ENCODE peak calls at places on chromosomes 1 and 21, in four cellular contexts. One of them, this sample, is unnamed.

GRCh38 chr1:48616710-48617109 is 144.7 kb upstream of the SPATA6 start:
- ATAC-seq in A549: no peak
- ATAC-seq in K562: no peak
- ATAC-seq in GM12878: no peak
- ATAC-seq in this sample: no peak

GRCh38 chr21:46061950-46062349 is 36.0 kb upstream of the COL6A2 start:
- ATAC-seq in K562: no peak
- ATAC-seq in A549: no peak
- ATAC-seq in GM12878: no peak
- ATAC-seq in this sample: no peak

GRCh38 chr1:240122639-240123604 is 31.2 kb downstream of the FMN2 start:
- ATAC-seq in GM12878: no peak
- ATAC-seq in A549: no peak
- ATAC-seq in K562: no peak
- ATAC-seq in this sample: no peak

GRCh38 chr1:232655041-232655745 is 25.3 kb upstream of the SIPA1L2 start:
- ATAC-seq in GM12878: peak
- ATAC-seq in A549: no peak
- ATAC-seq in K562: no peak
- ATAC-seq in this sample: no peak

GRCh38 chr1:214028999-214029406 is 41.2 kb downstream of the PROX1 start:
- ATAC-seq in GM12878: no peak
- ATAC-seq in A549: no peak
- ATAC-seq in K562: no peak
- ATAC-seq in this sample: no peak

GRCh38 chr1:170510163-170510562 is 21.8 kb upstream of the GORAB start:
- ATAC-seq in A549: no peak
- ATAC-seq in GM12878: no peak
- ATAC-seq in K562: no peak
- ATAC-seq in this sample: no peak

GRCh38 chr21:41045534-41046268 is 122.3 kb upstream of the BACE2 start:
- ATAC-seq in GM12878: no peak
- ATAC-seq in A549: no peak
- ATAC-seq in K562: peak
- ATAC-seq in this sample: no peak

GRCh38 chr21:35303085-35303484 is 254.0 kb upstream of the RUNX1 start:
- ATAC-seq in K562: no peak
- ATAC-seq in A549: peak
- ATAC-seq in GM12878: no peak
- ATAC-seq in this sample: no peak

GRCh38 chr1:116488052-116488451 is 82.8 kb downstream of the CD58 start:
- ATAC-seq in K562: no peak
- ATAC-seq in A549: no peak
- ATAC-seq in GM12878: no peak
- ATAC-seq in this sample: no peak

GRCh38 chr1:164914208-164914607 is 355.2 kb downstream of the PBX1 start:
- ATAC-seq in A549: no peak
- ATAC-seq in K562: no peak
- ATAC-seq in GM12878: no peak
- ATAC-seq in this sample: peak

GRCh38 chr21:18350216-18350615 is 53.4 kb downstream of the TMPRSS15 start:
- ATAC-seq in K562: no peak
- ATAC-seq in GM12878: no peak
- ATAC-seq in A549: no peak
- ATAC-seq in this sample: no peak

GRCh38 chr21:45892156-45892919 is 89.2 kb upstream of the COL6A1 start:
- ATAC-seq in A549: no peak
- ATAC-seq in K562: peak
- ATAC-seq in GM12878: no peak
- ATAC-seq in this sample: no peak

GRCh38 chr1:150456161-150456647 is 31.0 kb upstream of the TARS2 start:
- ATAC-seq in K562: no peak
- ATAC-seq in GM12878: no peak
- ATAC-seq in A549: no peak
- ATAC-seq in this sample: no peak

GRCh38 chr21:35035581-35035980 is 13.5 kb downstream of the RUNX1 start:
- ATAC-seq in GM12878: no peak
- ATAC-seq in A549: no peak
- ATAC-seq in K562: no peak
- ATAC-seq in this sample: no peak

GRCh38 chr1:248852548-248852947 is 6.3 kb downstream of the ZNF692 start:
- ATAC-seq in K562: no peak
- ATAC-seq in GM12878: peak
- ATAC-seq in A549: no peak
- ATAC-seq in this sample: no peak

GRCh38 chr1:74523873-74524480 is 11.6 kb upstream of the LRRC53 start:
- ATAC-seq in K562: no peak
- ATAC-seq in A549: no peak
- ATAC-seq in GM12878: no peak
- ATAC-seq in this sample: no peak

GRCh38 chr1:171290611-171291010 is 23.4 kb upstream of the FMO4 start:
- ATAC-seq in K562: no peak
- ATAC-seq in A549: no peak
- ATAC-seq in GM12878: no peak
- ATAC-seq in this sample: no peak

GRCh38 chr1:26578167-26578566 is 48.6 kb downstream of the RPS6KA1 start:
- ATAC-seq in GM12878: no peak
- ATAC-seq in A549: no peak
- ATAC-seq in K562: no peak
- ATAC-seq in this sample: no peak

GRCh38 chr1:205355054-205355453 is 1.7 kb downstream of the KLHDC8A start:
- ATAC-seq in K562: no peak
- ATAC-seq in GM12878: no peak
- ATAC-seq in A549: no peak
- ATAC-seq in this sample: no peak

GRCh38 chr1:100616121-100616621 is 78.2 kb downstream of the GPR88 start:
- ATAC-seq in A549: peak
- ATAC-seq in K562: no peak
- ATAC-seq in GM12878: no peak
- ATAC-seq in this sample: no peak

GRCh38 chr1:149844650-149845255 is 54.6 kb upstream of the BOLA1 start:
- ATAC-seq in GM12878: no peak
- ATAC-seq in K562: no peak
- ATAC-seq in A549: no peak
- ATAC-seq in this sample: no peak

GRCh38 chr1:31523769-31524168 is 52.5 kb upstream of the TINAGL1 start:
- ATAC-seq in K562: no peak
- ATAC-seq in GM12878: peak
- ATAC-seq in A549: no peak
- ATAC-seq in this sample: peak

GRCh38 chr1:178630418-178630817 is 94.6 kb upstream of the RALGPS2 start:
- ATAC-seq in K562: no peak
- ATAC-seq in GM12878: no peak
- ATAC-seq in A549: no peak
- ATAC-seq in this sample: no peak

GRCh38 chr1:226984521-226985238 is 44.6 kb downstream of the COQ8A start:
- ATAC-seq in A549: no peak
- ATAC-seq in K562: peak
- ATAC-seq in GM12878: no peak
- ATAC-seq in this sample: no peak

GRCh38 chr1:58611986-58612385 is 34.9 kb upstream of the TACSTD2 start:
- ATAC-seq in A549: no peak
- ATAC-seq in K562: no peak
- ATAC-seq in GM12878: no peak
- ATAC-seq in this sample: no peak

GRCh38 chr1:186482661-186483255 is 21.8 kb upstream of the PDC start:
- ATAC-seq in K562: peak
- ATAC-seq in A549: peak
- ATAC-seq in GM12878: peak
- ATAC-seq in this sample: peak

GRCh38 chr1:41733021-41733420 is 185.7 kb downstream of the HIVEP3 start:
- ATAC-seq in GM12878: no peak
- ATAC-seq in K562: no peak
- ATAC-seq in A549: no peak
- ATAC-seq in this sample: no peak

GRCh38 chr1:200217703-200218102 is 190.2 kb downstream of the NR5A2 start:
- ATAC-seq in A549: no peak
- ATAC-seq in GM12878: peak
- ATAC-seq in K562: peak
- ATAC-seq in this sample: no peak

GRCh38 chr1:1883092-1883858 is 7.6 kb downstream of the GNB1 start:
- ATAC-seq in A549: peak
- ATAC-seq in GM12878: peak
- ATAC-seq in K562: peak
- ATAC-seq in this sample: no peak
- TF ChIP-seq EP300 in A549: no peak
- TF ChIP-seq EP300 in GM12878: no peak
- TF ChIP-seq EP300 in K562: peak
- TF ChIP-seq EP300 in this sample: no peak

DNA sequence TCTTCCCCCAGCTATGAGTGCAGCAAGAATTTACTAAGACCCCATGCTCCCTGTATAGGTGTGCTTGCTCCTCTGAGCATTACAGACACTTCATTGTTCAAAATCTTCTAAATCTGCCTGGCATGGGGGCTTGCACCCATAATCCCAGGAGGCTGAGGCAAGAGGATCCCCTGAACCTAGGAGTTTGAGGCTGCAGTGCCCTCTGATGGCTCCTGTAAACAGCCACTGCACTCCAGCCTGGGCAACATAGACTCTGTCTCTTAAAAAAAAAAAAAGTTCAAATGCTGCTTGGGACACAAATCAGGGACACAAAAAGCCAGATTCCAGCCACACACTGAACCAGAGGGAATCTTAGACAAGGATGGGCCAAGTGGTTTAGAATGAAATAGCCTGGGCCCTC is 3.4 kb upstream of the ACOT7 start:
- ATAC-seq in K562: no peak
- ATAC-seq in A549: no peak
- ATAC-seq in GM12878: no peak
- ATAC-seq in this sample: no peak
- TF ChIP-seq CTCF in K562: peak
- TF ChIP-seq CTCF in A549: peak
- TF ChIP-seq CTCF in GM12878: peak
- TF ChIP-seq CTCF in this sample: no peak

DNA sequence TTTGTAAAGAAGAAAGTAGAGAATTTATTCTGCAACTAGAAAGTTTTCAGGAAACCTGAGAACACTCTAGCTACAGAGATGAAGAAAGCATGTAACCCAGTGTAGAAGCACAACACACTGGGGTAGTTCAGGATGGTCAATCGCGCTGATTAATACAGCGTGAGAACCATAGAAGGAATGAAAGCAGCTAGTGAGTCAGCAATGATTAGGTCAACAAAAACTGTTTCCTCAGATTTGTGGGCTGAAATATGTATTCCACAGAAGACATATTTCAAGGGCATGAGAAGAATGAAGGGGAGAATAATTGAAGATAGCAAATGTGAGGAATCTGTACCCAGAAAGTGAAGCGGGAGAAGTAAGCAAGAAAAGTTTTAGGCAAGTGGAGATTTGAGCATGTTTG is 97.8 kb upstream of the ADGRL2 start:
- ATAC-seq in K562: no peak
- ATAC-seq in GM12878: peak
- ATAC-seq in A549: peak
- ATAC-seq in this sample: no peak
- TF ChIP-seq EP300 in K562: no peak
- TF ChIP-seq EP300 in GM12878: no peak
- TF ChIP-seq EP300 in A549: no peak
- TF ChIP-seq EP300 in this sample: no peak

GRCh38 chr21:31658053-31658452 is 1.4 kb upstream of the SOD1 start:
- ATAC-seq in K562: no peak
- ATAC-seq in GM12878: no peak
- ATAC-seq in A549: no peak
- ATAC-seq in this sample: no peak

GRCh38 chr21:31660134-31660565 is 657 bp downstream of the SOD1 start:
- ATAC-seq in K562: peak
- ATAC-seq in A549: peak
- ATAC-seq in GM12878: peak
- ATAC-seq in this sample: peak

GRCh38 chr21:31663584-31664249 is 4.2 kb downstream of the SOD1 start:
- ATAC-seq in GM12878: no peak
- ATAC-seq in A549: no peak
- ATAC-seq in K562: no peak
- ATAC-seq in this sample: no peak

GRCh38 chr21:31656199-31657095 is 3.0 kb upstream of the SOD1 start:
- ATAC-seq in A549: no peak
- ATAC-seq in K562: no peak
- ATAC-seq in GM12878: no peak
- ATAC-seq in this sample: no peak

DNA sequence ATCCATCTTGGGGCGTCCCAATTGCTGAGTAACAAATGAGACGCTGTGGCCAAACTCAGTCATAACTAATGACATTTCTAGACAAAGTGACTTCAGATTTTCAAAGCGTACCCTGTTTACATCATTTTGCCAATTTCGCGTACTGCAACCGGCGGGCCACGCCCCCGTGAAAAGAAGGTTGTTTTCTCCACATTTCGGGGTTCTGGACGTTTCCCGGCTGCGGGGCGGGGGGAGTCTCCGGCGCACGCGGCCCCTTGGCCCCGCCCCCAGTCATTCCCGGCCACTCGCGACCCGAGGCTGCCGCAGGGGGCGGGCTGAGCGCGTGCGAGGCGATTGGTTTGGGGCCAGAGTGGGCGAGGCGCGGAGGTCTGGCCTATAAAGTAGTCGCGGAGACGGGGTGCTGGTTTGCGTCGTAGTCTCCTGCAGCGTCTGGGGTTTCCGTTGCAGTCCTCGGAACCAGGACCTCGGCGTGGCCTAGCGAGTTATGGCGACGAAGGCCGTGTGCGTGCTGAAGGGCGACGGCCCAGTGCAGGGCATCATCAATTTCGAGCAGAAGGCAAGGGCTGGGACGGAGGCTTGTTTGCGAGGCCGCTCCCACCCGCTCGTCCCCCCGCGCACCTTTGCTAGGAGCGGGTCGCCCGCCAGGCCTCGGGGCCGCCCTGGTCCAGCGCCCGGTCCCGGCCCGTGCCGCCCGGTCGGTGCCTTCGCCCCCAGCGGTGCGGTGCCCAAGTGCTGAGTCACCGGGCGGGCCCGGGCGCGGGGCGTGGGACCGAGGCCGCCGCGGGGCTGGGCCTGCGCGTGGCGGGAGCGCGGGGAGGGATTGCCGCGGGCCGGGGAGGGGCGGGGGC is at the start of gene SOD1:
- ATAC-seq in GM12878: peak
- ATAC-seq in A549: peak
- ATAC-seq in K562: peak
- ATAC-seq in this sample: peak
- TF ChIP-seq CTCF in GM12878: no peak
- TF ChIP-seq CTCF in A549: no peak
- TF ChIP-seq CTCF in K562: no peak
- TF ChIP-seq CTCF in this sample: no peak

DNA sequence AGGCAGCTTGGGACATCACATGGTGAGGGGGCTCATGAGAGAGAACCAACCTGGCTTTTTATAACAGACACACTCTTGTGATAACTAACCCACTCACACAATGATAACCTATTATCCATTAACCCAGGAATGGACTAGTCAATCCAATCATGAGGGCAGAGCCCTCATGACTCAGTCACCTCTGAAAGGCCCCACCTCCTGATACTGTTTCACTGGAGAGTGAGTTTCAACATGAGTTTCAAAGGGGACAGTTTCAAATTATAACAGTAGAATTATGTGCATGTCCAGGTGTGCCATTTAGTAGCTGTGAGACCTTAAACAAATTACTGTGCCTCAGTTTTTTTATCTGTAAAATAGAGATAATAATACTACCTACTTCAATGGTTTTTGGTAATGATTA is 47.6 kb upstream of the PPP2R5A start:
- ATAC-seq in A549: peak
- ATAC-seq in K562: peak
- ATAC-seq in GM12878: peak
- ATAC-seq in this sample: no peak
- TF ChIP-seq EP300 in A549: no peak
- TF ChIP-seq EP300 in K562: peak
- TF ChIP-seq EP300 in GM12878: no peak
- TF ChIP-seq EP300 in this sample: no peak

GRCh38 chr1:52825868-52826267 is 16.7 kb upstream of the ZYG11A start:
- ATAC-seq in A549: peak
- ATAC-seq in K562: peak
- ATAC-seq in GM12878: peak
- ATAC-seq in this sample: no peak
- TF ChIP-seq CTCF in A549: peak
- TF ChIP-seq CTCF in K562: peak
- TF ChIP-seq CTCF in GM12878: peak
- TF ChIP-seq CTCF in this sample: peak

This sample was measured in gastroesophageal sphincter.